ENCODE peak calls at places on chromosomes 13 and 19, in seven cellular contexts. X, M, C, F, W, Z and B are unnamed samples.

GRCh38 chr19:4692275-4693077 is 22.3 kb upstream of the MYDGF start:
- DNase-seq in C (no peak), W (no peak), F (no peak), M (no peak), X (no peak), Z (no peak), B (no peak)

GRCh38 chr13:75666646-75667351 is 30.7 kb downstream of the LMO7 start:
- DNase-seq in X (no peak), C (no peak), F (no peak), Z (no peak), M (no peak), W (no peak), B (no peak)

GRCh38 chr19:54207908-54208783 is 7.5 kb downstream of the RPS9 start:
- DNase-seq in X (no peak), F (no peak), Z (peak), M (no peak), W (no peak), C (peak), B (peak)

GRCh38 chr13:94710881-94711560 is 1.3 kb downstream of the SOX21 start:
- DNase-seq in C (peak), F (no peak), W (no peak), Z (no peak), M (no peak), X (no peak), B (peak)

GRCh38 chr13:21399741-21400140 is 59.4 kb downstream of the ZDHHC20 start:
- DNase-seq in C (no peak), F (no peak), W (no peak), M (no peak), Z (no peak), X (no peak), B (peak)

GRCh38 chr19:46834984-46835383 is 15.7 kb downstream of the AP2S1 start:
- DNase-seq in M (no peak), F (no peak), C (no peak), Z (no peak), W (no peak), X (no peak), B (no peak)

GRCh38 chr13:110349239-110349638 is 42.2 kb downstream of the COL4A2 start:
- DNase-seq in M (no peak), F (no peak), X (no peak), Z (no peak), W (no peak), C (no peak), B (no peak)

GRCh38 chr13:106573855-106574254 is 5.9 kb upstream of the ARGLU1 start:
- DNase-seq in X (no peak), W (no peak), Z (no peak), F (no peak), C (no peak), M (no peak), B (no peak)

GRCh38 chr19:46932346-46932745 is 71.5 kb downstream of the ARHGAP35 start:
- DNase-seq in M (no peak), F (no peak), W (no peak), Z (no peak), C (no peak), X (no peak), B (no peak)

GRCh38 chr19:31430381-31430780 is 81.1 kb upstream of the TSHZ3 start:
- DNase-seq in F (no peak), W (no peak), Z (no peak), C (no peak), M (no peak), X (no peak), B (no peak)

GRCh38 chr19:13078897-13079541 is 23.6 kb downstream of the LYL1 start:
- DNase-seq in C (no peak), F (no peak), M (no peak), Z (no peak), X (no peak), W (no peak), B (no peak)

GRCh38 chr13:79589605-79590511 is 108.9 kb downstream of the NDFIP2 start:
- DNase-seq in X (no peak), M (no peak), Z (no peak), C (peak), F (no peak), W (no peak), B (no peak)

GRCh38 chr13:84630486-84630885 is 748.2 kb upstream of the SLITRK1 start:
- DNase-seq in W (no peak), M (no peak), X (no peak), C (no peak), F (no peak), Z (no peak), B (no peak)

GRCh38 chr19:750640-751423 is at the start of gene MISP:
- DNase-seq in F (no peak), M (peak), C (no peak), X (no peak), Z (no peak), W (no peak), B (no peak)

GRCh38 chr19:34300962-34301361 is 46.6 kb downstream of the GARRE1 start:
- DNase-seq in F (no peak), C (no peak), X (no peak), W (no peak), M (no peak), Z (no peak), B (no peak)

GRCh38 chr19:21084343-21084742 is 2.3 kb downstream of the ZNF714 start:
- DNase-seq in X (no peak), C (no peak), W (no peak), M (no peak), F (no peak), Z (peak), B (no peak)

GRCh38 chr19:22935151-22935550 is 67.8 kb downstream of the ZNF728 start:
- DNase-seq in Z (no peak), F (no peak), C (no peak), M (no peak), W (no peak), X (no peak), B (no peak)

GRCh38 chr19:16078759-16079707 is 2.7 kb downstream of the TPM4 start:
- DNase-seq in X (peak), C (peak), M (no peak), Z (peak), F (peak), W (no peak), B (peak)

GRCh38 chr19:40223135-40223822 is 3.2 kb downstream of the CCNP start:
- DNase-seq in W (peak), Z (no peak), M (no peak), F (peak), C (no peak), X (no peak), B (no peak)

GRCh38 chr19:34017024-34017423 is 155.3 kb upstream of the LSM14A start:
- DNase-seq in X (no peak), M (no peak), Z (no peak), F (no peak), C (no peak), W (no peak), B (no peak)